ENCODE peak calls at places on chromosomes 11 and 22, in five cellular contexts. L is activated naive CD4-positive, alpha-beta T cell treated with anti-CD3 and anti-CD28 coated beads, Interleukin-2, amount 10 ng/mL, durations not matched to agents 7 days and 5 days; Y is MCF 10A; F is heart right ventricle; K is HTR-8/SVneo. P is an unnamed sample.

GRCh38 chr11:8230921-8231847 is 32.5 kb downstream of the LMO1 start:
- DNase-seq in K (no peak), F (no peak), Y (no peak), L (no peak), P (no peak)

GRCh38 chr11:70233511-70233919 is 30.4 kb downstream of the FADD start:
- DNase-seq in Y (peak), F (no peak), K (peak), L (no peak), P (peak)

GRCh38 chr11:84804026-84804425 is 823.1 kb downstream of the DLG2 start:
- DNase-seq in F (no peak), L (no peak), K (no peak), Y (no peak), P (no peak)

GRCh38 chr11:125504580-125504979 is 8.5 kb upstream of the FEZ1 start:
- DNase-seq in K (no peak), Y (no peak), F (no peak), L (no peak), P (no peak)

GRCh38 chr11:14380947-14381555 is 22.1 kb upstream of the RRAS2 start:
- DNase-seq in F (peak), L (peak), Y (peak), K (peak), P (peak)

GRCh38 chr22:43446881-43447280 is 35.1 kb downstream of the MPPED1 start:
- DNase-seq in K (no peak), Y (peak), F (no peak), L (no peak), P (peak)

GRCh38 chr11:57566035-57566504 is 1.4 kb downstream of the UBE2L6 start:
- DNase-seq in L (peak), F (peak), Y (peak), K (peak), P (peak)

GRCh38 chr22:26615149-26615548 is 2.7 kb downstream of the CRYBB1 start:
- DNase-seq in F (no peak), K (no peak), L (peak), Y (no peak), P (no peak)

GRCh38 chr11:120555433-120555773 is 43.9 kb downstream of the GRIK4 start:
- DNase-seq in L (no peak), K (no peak), F (no peak), Y (no peak), P (no peak)

GRCh38 chr22:38218661-38219331 is 17.0 kb downstream of the MAFF start:
- DNase-seq in K (peak), L (no peak), Y (peak), F (peak), P (peak)

GRCh38 chr11:130721736-130722135 is 194.5 kb downstream of the SNX19 start:
- DNase-seq in F (no peak), Y (peak), L (no peak), K (no peak), P (peak)